ENCODE peak calls at places on chromosomes 3 and 15, in five cellular contexts. S is GM12878, V is K562, W is HepG2, R is H1. C is an unnamed sample.

GRCh38 chr3:53826048-53826447 is 20.2 kb downstream of the CHDH start:
- DNase-seq in S (no peak), W (no peak), V (no peak), R (no peak), C (no peak)

GRCh38 chr3:69410301-69410700 is 24.4 kb upstream of the FRMD4B start:
- DNase-seq in R (no peak), W (peak; percentile 48), V (peak; percentile 51), S (peak; percentile 61), C (peak; percentile 51)

GRCh38 chr15:29183071-29183831 is 86.4 kb downstream of the NSMCE3 start:
- DNase-seq in W (no peak), V (no peak), S (no peak), R (no peak), C (no peak)

GRCh38 chr15:50134524-50135024 is 15.5 kb upstream of the ATP8B4 start:
- DNase-seq in S (no peak), R (no peak), W (no peak), V (peak; percentile 45), C (no peak)

GRCh38 chr3:120743081-120743365 is 479 bp downstream of the GTF2E1 start:
- DNase-seq in R (no peak), V (no peak), S (no peak), W (no peak), C (no peak)

GRCh38 chr3:160134454-160134853 is 90.8 kb upstream of the C3orf80 start:
- DNase-seq in W (no peak), V (no peak), S (no peak), R (no peak), C (peak; percentile 74)

GRCh38 chr3:15452961-15453360 is 25.6 kb downstream of the EAF1 start:
- DNase-seq in S (no peak), W (no peak), V (no peak), R (no peak), C (no peak)

GRCh38 chr3:167887096-167887495 is 151.6 kb downstream of the SERPINI1 start:
- DNase-seq in V (no peak), S (no peak), R (no peak), W (peak; percentile 23), C (no peak)

GRCh38 chr15:43977072-43977884 is 150.5 kb downstream of the WDR76 start:
- DNase-seq in W (peak; percentile 22), S (peak; percentile 63), V (no peak), R (no peak), C (peak; percentile 48)

GRCh38 chr15:94293411-94294402 is 62.3 kb downstream of the MCTP2 start:
- DNase-seq in R (no peak), W (no peak), V (no peak), S (no peak), C (no peak)

GRCh38 chr3:71271616-71272015 is 311.9 kb downstream of the FOXP1 start:
- DNase-seq in S (no peak), V (no peak), W (no peak), R (no peak), C (no peak)

GRCh38 chr3:42699511-42699971 is 3.1 kb downstream of the HHATL start:
- DNase-seq in W (no peak), R (no peak), V (no peak), S (no peak), C (no peak)

GRCh38 chr3:47554335-47554734 is 24.3 kb downstream of the CSPG5 start:
- DNase-seq in R (no peak), V (no peak), W (no peak), S (no peak), C (no peak)

GRCh38 chr15:83207622-83208356 is at the start of gene HDGFL3:
- DNase-seq in R (no peak), W (no peak), V (peak; percentile 60), S (no peak), C (no peak)

GRCh38 chr15:31480356-31481058 is 153.9 kb downstream of the KLF13 start:
- DNase-seq in W (no peak), S (no peak), R (no peak), V (no peak), C (no peak)

GRCh38 chr15:91946914-91947313 is 93.4 kb downstream of the SLCO3A1 start:
- DNase-seq in S (no peak), R (no peak), W (no peak), V (peak; percentile 4), C (no peak)

GRCh38 chr3:12249519-12249918 is 39.4 kb upstream of the PPARG start:
- DNase-seq in S (no peak), V (no peak), R (no peak), W (no peak), C (no peak)

GRCh38 chr3:134619884-134620445 is 30.9 kb downstream of the KY start:
- DNase-seq in S (no peak), W (no peak), R (no peak), V (no peak), C (no peak)

GRCh38 chr3:16905704-16906103 is 20.9 kb downstream of the PLCL2 start:
- DNase-seq in V (no peak), W (no peak), S (no peak), R (no peak), C (no peak)

GRCh38 chr15:59367022-59367451 is 5.6 kb downstream of the MYO1E start:
- DNase-seq in R (no peak), S (no peak), W (no peak), V (no peak), C (no peak)

GRCh38 chr3:154684021-154684420 is 254.0 kb upstream of the GPR149 start:
- DNase-seq in S (no peak), V (peak; percentile 14), R (peak; percentile 10), W (peak; percentile 5), C (peak; percentile 16)

GRCh38 chr15:82891025-82891390 is 61.5 kb downstream of the HOMER2 start:
- DNase-seq in V (no peak), S (no peak), R (no peak), W (no peak), C (no peak)

GRCh38 chr3:109702252-109702651 is 364.9 kb upstream of the DPPA4 start:
- DNase-seq in W (no peak), S (no peak), R (no peak), V (no peak), C (no peak)

GRCh38 chr15:80494311-80494710 is 90.1 kb downstream of the ARNT2 start:
- DNase-seq in S (no peak), R (no peak), V (no peak), W (peak; percentile 75), C (no peak)

GRCh38 chr3:197750396-197750831 is 731 bp downstream of the FYTTD1 start:
- DNase-seq in S (no peak), R (no peak), W (no peak), V (peak; percentile 70), C (no peak)

GRCh38 chr3:23302276-23302675 is 99.1 kb downstream of the UBE2E2 start:
- DNase-seq in R (no peak), V (no peak), S (no peak), W (no peak), C (no peak)

GRCh38 chr15:49624046-49624445 is 3.2 kb downstream of the DTWD1 start:
- DNase-seq in R (no peak), W (no peak), S (no peak), V (no peak), C (no peak)

GRCh38 chr3:41893977-41894376 is 67.9 kb downstream of the ULK4 start:
- DNase-seq in S (no peak), R (no peak), W (peak; percentile 30), V (peak; percentile 52), C (peak; percentile 51)

DNA sequence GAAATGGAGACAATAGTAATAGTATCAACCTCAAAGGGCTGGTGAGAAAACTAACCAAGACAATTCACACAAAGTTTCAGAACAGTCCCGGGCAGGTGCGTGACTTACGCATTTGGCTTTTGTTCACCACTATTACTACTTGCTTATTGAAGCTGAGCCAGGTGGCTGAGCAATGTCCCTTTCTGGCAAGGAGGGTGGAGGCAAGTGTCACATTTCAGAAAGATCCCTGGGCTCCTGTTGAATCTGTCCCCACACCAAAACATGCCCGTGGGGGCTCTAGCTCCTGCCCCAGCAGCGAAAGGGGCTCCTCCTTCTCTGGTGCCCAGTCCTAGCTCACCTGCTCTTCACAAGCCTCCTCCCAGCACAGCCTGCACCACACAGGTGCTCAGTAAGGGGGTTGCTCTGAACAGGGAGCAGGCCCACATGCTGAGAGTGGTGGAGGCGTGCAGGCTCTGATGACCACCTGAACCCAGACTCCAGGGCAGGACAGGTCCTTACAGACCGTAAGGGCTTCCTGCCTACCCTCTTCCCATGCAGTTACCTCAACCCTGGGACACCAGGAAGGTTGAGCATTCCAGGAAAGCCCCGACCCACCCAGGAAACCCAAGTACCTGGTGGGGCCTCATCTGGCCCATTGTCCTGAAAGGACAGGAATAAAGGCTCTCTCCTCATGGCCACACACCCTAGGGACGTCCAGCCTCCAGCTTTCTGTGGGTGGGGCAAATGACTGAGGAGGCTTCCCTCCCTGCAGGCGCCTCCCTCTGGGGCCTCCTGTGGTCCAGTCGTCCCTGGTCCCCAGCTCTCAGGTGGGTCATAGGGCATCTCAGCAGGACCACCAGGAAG is 32.6 kb downstream of the SEMA7A start:
- DNase-seq in S (peak; percentile 75), R (no peak), W (no peak), V (no peak), C (no peak)
- TF ChIP-seq SRF in S (no peak), R (no peak), W (no peak), V (no peak), C (no peak)

DNA sequence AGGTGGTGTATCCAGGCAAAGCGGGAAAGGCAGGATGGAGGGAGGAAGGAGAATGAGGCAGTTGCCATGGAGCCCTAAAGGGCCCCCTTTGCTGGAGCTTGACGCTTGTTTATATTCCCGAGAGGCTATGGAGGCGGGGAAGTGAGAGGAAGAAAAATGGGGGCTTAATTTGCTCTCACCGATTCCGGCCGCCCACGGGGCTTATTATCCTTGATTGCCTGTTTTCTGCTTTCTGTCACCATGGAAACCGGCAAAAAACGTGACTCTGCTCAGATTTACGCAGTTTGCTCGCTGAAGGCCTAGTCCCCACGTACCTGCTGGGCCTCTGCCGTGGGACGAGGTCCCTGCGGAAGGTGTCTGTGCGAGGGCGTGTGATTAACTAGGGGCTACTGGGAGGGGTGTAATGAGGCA is 110.6 kb upstream of the NDN start:
- DNase-seq in S (no peak), V (no peak), W (no peak), R (no peak), C (no peak)
- TF ChIP-seq SRF in S (no peak), V (no peak), W (no peak), R (no peak), C (no peak)

GRCh38 chr15:62075595-62076279 is 9.0 kb downstream of the C2CD4A start:
- DNase-seq in V (no peak), S (no peak), W (no peak), R (no peak), C (no peak)
- TF ChIP-seq SRF in V (no peak), S (no peak), W (no peak), R (no peak), C (no peak)

GRCh38 chr3:150296966-150297365 is 111.1 kb upstream of the TSC22D2 start:
- DNase-seq in S (no peak), V (no peak), W (no peak), R (no peak), C (no peak)

GRCh38 chr3:150296123-150296750 is 111.9 kb upstream of the TSC22D2 start:
- DNase-seq in S (no peak), V (no peak), W (no peak), R (no peak), C (no peak)

GRCh38 chr3:150291515-150291914 is 116.6 kb upstream of the TSC22D2 start:
- DNase-seq in R (no peak), S (no peak), V (no peak), W (no peak), C (no peak)

GRCh38 chr3:150293401-150294001 is 114.6 kb upstream of the TSC22D2 start:
- DNase-seq in W (no peak), V (no peak), S (no peak), R (no peak), C (no peak)

DNA sequence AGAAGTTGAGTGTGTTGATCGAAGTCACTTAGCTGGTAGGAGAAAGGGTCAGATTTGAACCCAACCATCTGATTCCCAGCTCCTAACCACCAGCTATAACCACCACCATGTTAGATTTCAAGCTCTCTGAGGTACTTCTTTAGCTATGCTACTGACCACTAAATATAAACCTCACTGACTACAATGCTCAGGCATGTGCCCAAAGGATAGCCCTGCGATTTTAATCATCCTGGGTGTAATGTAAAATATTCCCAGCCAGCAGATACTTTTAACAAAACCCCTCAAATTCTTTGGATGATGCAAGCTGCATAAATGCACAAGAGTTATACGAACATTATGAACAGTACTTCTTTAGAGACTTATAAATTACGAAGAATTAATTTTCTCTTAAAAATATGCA is 115.2 kb upstream of the TSC22D2 start:
- DNase-seq in S (no peak), R (no peak), W (no peak), V (no peak), C (no peak)
- TF ChIP-seq SRF in S (no peak), R (no peak), W (no peak), V (no peak), C (no peak)

C was measured in HCT116.